ENCODE peak calls at places on chromosomes 1 and 21, in six cellular contexts. Y is WERI-Rb-1, E is omental fat pad, N is AG04450, Z is fibroblast of mammary gland, A is heart left ventricle. I is an unnamed sample.

GRCh38 chr1:201740086-201740541 is 88.8 kb upstream of the IPO9 start:
- DNase-seq in A (no peak), Z (no peak), N (no peak), Y (no peak), E (no peak), I (peak)

GRCh38 chr21:29190920-29191319 is 60.5 kb downstream of the MAP3K7CL start:
- DNase-seq in Y (no peak), Z (peak), A (no peak), E (no peak), N (no peak), I (no peak)

GRCh38 chr1:232634086-232634485 is 4.2 kb upstream of the SIPA1L2 start:
- DNase-seq in N (no peak), A (no peak), Y (peak), Z (no peak), E (no peak), I (no peak)

GRCh38 chr1:4564083-4564482 is 90.3 kb upstream of the AJAP1 start:
- DNase-seq in Y (no peak), E (no peak), N (no peak), Z (no peak), A (no peak), I (no peak)

GRCh38 chr1:59379028-59379728 is 82.3 kb downstream of the FGGY start:
- DNase-seq in N (no peak), Y (no peak), E (no peak), Z (no peak), A (no peak), I (no peak)

GRCh38 chr1:164695956-164696665 is 137.1 kb downstream of the PBX1 start:
- DNase-seq in N (no peak), Z (peak), A (no peak), E (no peak), Y (no peak), I (no peak)

GRCh38 chr1:44500181-44501021 is 95.3 kb downstream of the RNF220 start:
- DNase-seq in A (peak), N (no peak), Y (peak), E (no peak), Z (peak), I (no peak)

GRCh38 chr21:17045214-17045835 is 467.5 kb upstream of the CXADR start:
- DNase-seq in A (no peak), Y (no peak), Z (peak), E (no peak), N (peak), I (no peak)

GRCh38 chr1:9150582-9151290 is 21.8 kb upstream of the GPR157 start:
- DNase-seq in A (peak), Y (no peak), Z (peak), N (no peak), E (no peak), I (no peak)

GRCh38 chr1:86227026-86227425 is 70.5 kb upstream of the COL24A1 start:
- DNase-seq in Y (no peak), A (no peak), E (no peak), N (no peak), Z (no peak), I (no peak)

GRCh38 chr1:76202670-76203069 is 128.1 kb downstream of the ST6GALNAC3 start:
- DNase-seq in Z (no peak), Y (no peak), E (no peak), A (no peak), N (no peak), I (no peak)

GRCh38 chr1:159247266-159247665 is 42.6 kb downstream of the ACKR1 start:
- DNase-seq in N (no peak), Z (peak), E (no peak), A (no peak), Y (no peak), I (no peak)

GRCh38 chr21:32514275-32515055 is 70.9 kb downstream of the TCP10L start:
- DNase-seq in N (no peak), Z (no peak), E (no peak), Y (no peak), A (no peak), I (no peak)

DNA sequence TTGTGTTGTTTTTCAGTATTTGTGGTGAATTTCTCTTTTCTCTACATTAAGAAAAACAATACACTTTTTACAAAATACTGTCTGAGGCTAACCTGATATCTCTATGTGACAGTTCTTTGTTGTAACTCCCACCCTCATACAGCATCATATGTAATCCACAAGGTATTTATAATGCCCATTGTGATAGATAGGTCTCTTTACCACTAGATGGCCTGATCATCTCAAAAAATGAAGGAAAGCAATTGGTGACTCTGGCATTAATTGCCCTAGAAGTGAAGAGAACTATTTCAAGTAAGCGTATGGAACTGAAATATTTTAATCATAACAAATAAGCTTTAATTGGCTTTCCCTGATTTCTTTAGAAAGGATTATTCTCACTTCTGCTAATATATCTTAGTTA is 36.2 kb upstream of the HFM1 start:
- DNase-seq in N (no peak), Y (no peak), E (no peak), A (no peak), Z (peak), I (no peak)
- TF ChIP-seq CTCF in N (peak), Y (no peak), E (no peak), A (no peak), Z (peak), I (no peak)

DNA sequence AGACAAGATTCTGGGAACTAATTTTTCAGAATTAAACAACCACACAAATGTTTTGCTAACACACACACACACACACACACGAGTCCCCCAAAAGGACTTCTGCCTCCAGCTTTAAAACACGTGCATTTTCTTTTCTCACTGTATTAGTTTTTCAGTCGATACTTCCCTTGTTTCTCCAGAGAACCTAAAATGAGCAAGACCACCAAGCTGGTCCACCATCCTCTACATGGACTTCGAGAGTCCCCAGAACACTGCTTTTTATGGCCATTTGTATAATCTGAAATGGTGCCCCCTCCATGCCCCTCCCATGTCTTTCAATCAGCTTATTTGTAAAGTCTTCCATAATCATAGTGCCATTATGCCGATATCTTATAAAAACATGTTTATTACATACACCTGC is 10.8 kb upstream of the CHI3L2 start:
- DNase-seq in Z (no peak), A (no peak), E (no peak), N (no peak), Y (no peak), I (no peak)
- TF ChIP-seq CTCF in Z (no peak), A (no peak), E (no peak), N (no peak), Y (no peak), I (no peak)

GRCh38 chr1:203915811-203916210 is 54.4 kb downstream of the SNRPE start:
- DNase-seq in Y (no peak), E (no peak), N (peak), A (no peak), Z (peak), I (no peak)
- TF ChIP-seq CTCF in Y (no peak), E (no peak), N (no peak), A (no peak), Z (no peak), I (no peak)

GRCh38 chr1:235093013-235093618 is 35.5 kb downstream of the TOMM20 start:
- DNase-seq in A (peak), N (no peak), E (no peak), Z (peak), Y (peak), I (no peak)
- TF ChIP-seq CTCF in A (no peak), N (peak), E (no peak), Z (peak), Y (peak), I (no peak)

DNA sequence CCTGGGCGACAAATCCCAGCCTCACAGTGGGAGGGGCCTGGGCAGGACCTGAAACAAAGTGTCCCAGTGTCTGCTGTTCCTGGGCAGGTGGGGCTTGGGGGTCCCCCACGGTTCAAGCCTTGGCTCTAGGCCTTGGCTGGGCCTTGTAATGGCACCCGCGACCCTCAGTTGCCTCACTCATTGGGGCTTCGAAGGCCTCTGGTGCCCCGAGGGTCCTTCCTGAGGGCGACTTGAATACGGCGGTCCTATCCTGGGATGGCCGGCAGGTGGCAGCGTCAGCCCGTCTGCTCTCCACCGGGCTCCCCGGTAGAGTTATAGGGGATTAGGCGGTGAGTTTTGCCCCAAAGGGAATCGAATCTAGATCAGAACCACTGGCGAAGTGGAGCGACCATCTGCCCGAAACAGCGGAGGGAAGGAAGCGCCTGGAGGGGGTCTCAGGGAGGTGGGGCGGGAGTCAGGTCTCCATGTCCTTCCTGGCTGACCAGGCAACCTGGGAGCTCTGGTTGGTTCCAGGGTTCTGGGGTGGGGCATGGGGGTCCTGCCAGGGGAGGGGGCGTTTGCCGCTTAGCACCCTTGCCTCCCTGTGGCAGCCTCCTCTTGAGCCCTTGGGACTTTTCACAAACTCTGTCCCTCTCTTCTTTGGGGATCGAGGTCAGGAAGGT is 2.1 kb upstream of the PEX10 start:
- DNase-seq in Y (peak), Z (peak), N (peak), A (peak), E (peak), I (peak)
- TF ChIP-seq CTCF in Y (peak), Z (peak), N (peak), A (peak), E (no peak), I (peak)

I was measured in activated B cell treated with CpG ODN at 0.5 μM for 24 hours.